ENCODE peak calls at places on chromosomes 6 and 20, in six cellular contexts. S is heart right ventricle; X is mammary epithelial cell; V is CD8-positive, alpha-beta T cell; R is Peyer's patch; Y is HL-60. K is an unnamed sample. For H3K27me3, the result is how much of the 10 kb centered on the place peaks cover.

GRCh38 chr6:120736740-120737139 is 597.5 kb downstream of the TBC1D32 start:
- DNase-seq in S (no peak), X (peak), V (no peak), R (no peak), Y (no peak), K (no peak)

GRCh38 chr6:32109114-32109764 is at the start of gene TNXB:
- DNase-seq in S (peak), X (no peak), V (no peak), R (no peak), Y (no peak), K (no peak)

GRCh38 chr6:11762782-11763459 is 15.7 kb downstream of the ADTRP start:
- DNase-seq in S (no peak), X (no peak), V (no peak), R (no peak), Y (no peak), K (no peak)

GRCh38 chr20:25865715-25866656 is 169.3 kb upstream of the ZNF337 start:
- DNase-seq in S (peak), X (peak), V (no peak), R (peak), Y (peak), K (peak)

GRCh38 chr6:30227763-30228487 is 14.7 kb upstream of the TRIM26 start:
- DNase-seq in S (no peak), X (no peak), V (no peak), R (no peak), Y (no peak), K (no peak)

GRCh38 chr6:127516676-127517273 is 2.4 kb downstream of the MTCL3 start:
- DNase-seq in S (peak), X (peak), V (no peak), R (no peak), Y (peak), K (no peak)

GRCh38 chr6:118674772-118675171 is 23.4 kb upstream of the CEP85L start:
- DNase-seq in S (no peak), X (no peak), V (no peak), R (no peak), Y (no peak), K (no peak)

GRCh38 chr6:37460805-37461204 is 27.8 kb downstream of the CMTR1 start:
- DNase-seq in S (no peak), X (no peak), V (no peak), R (no peak), Y (no peak), K (no peak)

GRCh38 chr20:22815584-22815983 is 219.5 kb upstream of the SSTR4 start:
- DNase-seq in S (no peak), X (no peak), V (no peak), R (no peak), Y (no peak), K (no peak)

GRCh38 chr6:119865466-119866350 is 516.1 kb upstream of the MAN1A1 start:
- DNase-seq in S (no peak), X (peak), V (no peak), R (no peak), Y (no peak), K (no peak)

GRCh38 chr20:7362601-7363000 is 577.7 kb downstream of the HAO1 start:
- DNase-seq in S (no peak), X (no peak), V (no peak), R (no peak), Y (no peak), K (no peak)

GRCh38 chr20:4898282-4898681 is 103.0 kb downstream of the SLC23A2 start:
- DNase-seq in S (no peak), X (peak), V (no peak), R (peak), Y (no peak), K (no peak)

GRCh38 chr20:20411841-20412240 is 43.9 kb downstream of the INSM1 start:
- DNase-seq in S (no peak), X (no peak), V (no peak), R (no peak), Y (no peak), K (no peak)

GRCh38 chr20:50788045-50788867 is 6.6 kb upstream of the BCAS4 start:
- DNase-seq in S (no peak), X (peak), V (no peak), R (no peak), Y (no peak), K (no peak)

GRCh38 chr20:36362261-36362660 is 56.1 kb downstream of the DLGAP4 start:
- DNase-seq in S (no peak), X (no peak), V (no peak), R (no peak), Y (no peak), K (no peak)

GRCh38 chr20:16100111-16100510 is 473.1 kb downstream of the KIF16B start:
- DNase-seq in S (no peak), X (no peak), V (no peak), R (no peak), Y (no peak), K (no peak)

GRCh38 chr20:15220009-15220656 is 882.7 kb upstream of the FLRT3 start:
- DNase-seq in S (no peak), X (peak), V (no peak), R (no peak), Y (no peak), K (no peak)

GRCh38 chr20:8454137-8454712 is 322.2 kb downstream of the PLCB1 start:
- DNase-seq in S (no peak), X (peak), V (no peak), R (no peak), Y (peak), K (no peak)

GRCh38 chr6:73688351-73688750 is 7.7 kb upstream of the CD109 start:
- DNase-seq in S (no peak), X (no peak), V (no peak), R (no peak), Y (no peak), K (no peak)

GRCh38 chr6:3500262-3501001 is 43.6 kb upstream of the SLC22A23 start:
- DNase-seq in S (no peak), X (peak), V (no peak), R (no peak), Y (no peak), K (no peak)

GRCh38 chr20:44540834-44541233 is 19.0 kb upstream of the SERINC3 start:
- DNase-seq in S (no peak), X (peak), V (no peak), R (no peak), Y (no peak), K (no peak)

GRCh38 chr6:136826216-136826615 is 3.8 kb downstream of the PEX7 start:
- DNase-seq in S (no peak), X (no peak), V (no peak), R (no peak), Y (no peak), K (no peak)

GRCh38 chr6:154161689-154162088 is 122.6 kb downstream of the OPRM1 start:
- DNase-seq in S (no peak), X (no peak), V (no peak), R (no peak), Y (no peak), K (no peak)

GRCh38 chr20:35111141-35111888 is 18.7 kb upstream of the TRPC4AP start:
- DNase-seq in S (no peak), X (peak), V (no peak), R (no peak), Y (no peak), K (no peak)

GRCh38 chr6:111602481-111603404 is 2.9 kb downstream of the TRAF3IP2 start:
- DNase-seq in S (peak), X (no peak), V (no peak), R (no peak), Y (no peak), K (no peak)

GRCh38 chr6:45663181-45664180 is 285.7 kb upstream of the SUPT3H start:
- DNase-seq in S (no peak), X (no peak), V (no peak), R (peak), Y (peak), K (no peak)

GRCh38 chr20:36951977-36952738 is 650 bp upstream of the SAMHD1 start:
- DNase-seq in S (no peak), X (no peak), V (no peak), R (no peak), Y (no peak), K (no peak)

GRCh38 chr6:154605207-154605877 is 94.9 kb upstream of the CNKSR3 start:
- DNase-seq in S (no peak), X (peak), V (no peak), R (no peak), Y (no peak), K (no peak)

GRCh38 chr6:3321875-3322274 is 63.1 kb downstream of the PSMG4 start:
- DNase-seq in S (no peak), X (no peak), V (no peak), R (no peak), Y (no peak), K (peak)

DNA sequence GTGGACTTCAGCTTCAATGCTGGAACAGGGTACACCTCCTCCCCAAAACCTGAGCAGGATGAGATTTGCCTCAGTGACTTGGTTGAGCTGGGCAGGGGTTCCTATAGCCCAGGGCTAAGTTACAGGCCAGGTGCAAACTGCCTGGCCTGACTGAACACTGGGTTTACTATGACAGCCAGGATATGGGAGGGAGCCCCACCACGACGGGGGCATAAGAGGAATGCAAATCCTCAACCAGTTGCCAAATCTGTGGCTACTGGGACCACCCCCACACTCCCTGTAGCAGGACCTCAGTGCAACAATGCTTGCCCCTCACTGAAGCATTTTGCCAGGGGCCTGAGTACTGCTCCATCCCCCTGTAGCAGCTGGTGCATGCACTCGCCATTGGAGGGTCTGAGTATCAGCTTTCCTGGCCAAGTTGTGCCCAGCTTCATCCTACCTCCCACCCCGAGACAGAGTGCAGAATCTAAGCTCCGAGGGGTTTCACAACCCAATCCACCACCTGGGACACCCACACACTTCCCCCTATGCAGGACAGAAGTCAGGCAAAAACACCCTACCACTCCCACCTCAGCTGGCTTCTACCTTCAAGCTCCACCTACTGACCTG is 27.6 kb downstream of the TREML4 start:
- DNase-seq in S (no peak), X (no peak), V (no peak), R (no peak), Y (no peak), K (no peak)
- H3K4me3 ChIP-seq in S (no peak), X (no peak), V (no peak), R (no peak), Y (no peak), K (no peak)

DNA sequence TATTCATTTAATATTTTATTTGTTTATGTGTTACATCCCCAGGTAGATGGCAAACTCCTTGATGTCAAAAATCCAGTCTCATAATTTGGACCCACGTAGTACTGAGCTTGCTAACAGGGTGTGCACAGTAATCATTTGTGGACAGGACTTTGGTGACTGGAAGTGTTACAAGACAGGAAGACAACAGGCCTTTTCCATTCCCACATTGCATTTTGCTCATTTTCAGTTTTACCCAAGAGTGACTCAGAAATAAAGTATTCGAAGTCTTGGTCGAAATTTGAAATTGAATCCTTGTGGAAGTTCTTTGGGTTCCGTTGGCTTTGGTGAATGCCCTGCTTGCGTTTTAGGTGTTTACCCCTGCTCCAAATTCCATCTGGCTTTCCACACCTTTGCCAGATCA is 63.0 kb upstream of the THBS2 start:
- DNase-seq in S (no peak), X (no peak), V (no peak), R (no peak), Y (no peak), K (no peak)
- H3K27me3 ChIP-seq in S (under half), X (under half), V (under half), R (under half), Y (under half), K (under half)

GRCh38 chr6:10659697-10660348 is 34.6 kb downstream of the C6orf52 start:
- DNase-seq in S (no peak), X (no peak), V (no peak), R (peak), Y (no peak), K (no peak)
- H3K4me3 ChIP-seq in S (peak), X (no peak), V (no peak), R (peak), Y (no peak), K (peak)

GRCh38 chr6:91291071-91291470 is 704.2 kb upstream of the MAP3K7 start:
- DNase-seq in S (no peak), X (no peak), V (no peak), R (no peak), Y (no peak), K (no peak)

DNA sequence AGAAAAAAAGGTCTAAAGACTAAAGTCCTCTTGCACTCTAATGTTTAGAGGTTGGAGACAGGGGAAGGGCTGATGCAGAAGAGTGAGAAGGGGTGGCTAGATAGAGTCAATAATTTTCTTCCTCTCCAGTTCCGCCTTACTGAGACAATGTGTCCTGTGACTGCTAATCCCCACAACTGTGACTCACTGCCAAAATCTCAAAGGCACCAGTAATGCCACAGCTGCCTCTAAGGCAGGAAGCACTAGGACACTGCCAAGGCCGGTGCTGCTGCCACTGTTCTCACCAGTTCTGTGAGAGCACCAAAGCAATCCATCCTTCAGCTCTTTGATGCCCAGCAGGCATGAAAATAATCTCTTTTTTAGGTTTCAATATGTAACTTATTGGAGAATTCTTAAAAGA is 701.9 kb upstream of the MAP3K7 start:
- DNase-seq in S (no peak), X (no peak), V (no peak), R (no peak), Y (no peak), K (no peak)
- H3K27me3 ChIP-seq in S (under half), X (under half), V (under half), R (under half), Y (under half), K (under half)

GRCh38 chr6:33290459-33290858 is 1.1 kb downstream of the PFDN6 start:
- DNase-seq in S (no peak), X (no peak), V (no peak), R (no peak), Y (no peak), K (no peak)
- H3K4me3 ChIP-seq in S (peak), X (peak), V (no peak), R (peak), Y (peak), K (peak)

GRCh38 chr6:157396026-157396425 is 15.0 kb downstream of the ZDHHC14 start:
- DNase-seq in S (no peak), X (no peak), V (no peak), R (no peak), Y (no peak), K (no peak)
- H3K27me3 ChIP-seq in S (under half), X (under half), V (under half), R (under half), Y (under half), K (under half)

DNA sequence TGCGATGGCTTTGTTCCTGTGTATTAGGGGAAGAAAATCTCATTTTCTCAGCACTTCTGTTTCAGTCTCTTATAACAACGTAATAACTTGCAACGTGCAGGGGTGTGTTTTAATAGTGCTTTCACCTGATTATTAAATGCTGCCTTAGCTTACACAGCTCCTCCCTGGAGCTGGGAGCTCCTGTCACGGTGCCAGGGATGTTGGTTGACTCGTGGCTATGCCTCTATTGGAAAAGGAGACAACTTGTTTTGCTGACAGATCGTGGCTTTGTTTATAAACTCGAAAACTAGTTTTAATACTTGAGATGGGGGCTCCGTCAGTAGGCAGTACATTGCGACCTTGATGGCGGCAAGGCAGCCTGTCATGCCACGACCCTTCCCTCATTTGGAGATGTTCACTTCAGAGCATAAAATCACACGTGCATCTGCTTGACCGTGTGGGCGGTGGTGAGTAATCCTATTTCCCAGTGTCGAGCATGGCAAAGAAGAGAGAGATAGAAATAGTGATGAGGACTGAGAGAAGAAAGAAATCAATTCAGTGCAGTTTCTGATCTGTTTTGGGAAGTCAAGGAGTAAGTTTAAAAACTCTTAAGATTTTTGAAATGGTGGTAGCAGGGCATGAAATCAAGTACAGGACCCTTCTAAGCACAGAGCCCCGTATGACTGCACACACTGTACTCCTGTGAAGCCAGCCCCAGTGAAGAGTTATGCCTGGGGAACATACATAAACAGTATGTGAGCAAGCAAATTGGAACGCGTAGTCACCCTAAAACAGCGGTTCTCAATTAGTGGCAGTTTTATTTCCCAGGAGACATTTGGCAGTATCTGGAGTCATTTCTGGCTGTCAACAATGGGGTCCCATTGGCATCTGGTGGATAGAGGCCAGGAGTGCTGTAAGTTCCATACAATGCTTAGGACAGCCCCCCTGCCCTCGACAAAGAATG is 147.2 kb downstream of the DOK5 start:
- DNase-seq in S (no peak), X (no peak), V (no peak), R (no peak), Y (no peak), K (no peak)
- H3K4me3 ChIP-seq in S (no peak), X (no peak), V (no peak), R (no peak), Y (no peak), K (no peak)

GRCh38 chr6:169624785-169625184 is 77.0 kb downstream of the WDR27 start:
- DNase-seq in S (no peak), X (no peak), V (no peak), R (no peak), Y (no peak), K (no peak)

GRCh38 chr6:169627736-169628423 is 73.9 kb downstream of the WDR27 start:
- DNase-seq in S (no peak), X (no peak), V (no peak), R (no peak), Y (no peak), K (no peak)

GRCh38 chr6:169623975-169624374 is 77.9 kb downstream of the WDR27 start:
- DNase-seq in S (no peak), X (no peak), V (no peak), R (no peak), Y (no peak), K (no peak)

GRCh38 chr6:169625376-169625775 is 76.5 kb downstream of the WDR27 start:
- DNase-seq in S (no peak), X (no peak), V (no peak), R (no peak), Y (no peak), K (no peak)

GRCh38 chr6:169626169-169626833 is 75.5 kb downstream of the WDR27 start:
- DNase-seq in S (no peak), X (no peak), V (no peak), R (no peak), Y (no peak), K (no peak)
- H3K27me3 ChIP-seq in S (under half), X (under half), V (under half), R (under half), Y (under half), K (under half)

GRCh38 chr20:62651285-62652021 is 9.2 kb downstream of the SLCO4A1 start:
- DNase-seq in S (peak), X (no peak), V (peak), R (peak), Y (peak), K (peak)
- H3K4me3 ChIP-seq in S (no peak), X (no peak), V (peak), R (peak), Y (peak), K (no peak)

GRCh38 chr6:53930330-53930729 is 135.5 kb downstream of the LRRC1 start:
- DNase-seq in S (no peak), X (no peak), V (no peak), R (no peak), Y (no peak), K (no peak)

GRCh38 chr6:53929340-53930120 is 134.7 kb downstream of the LRRC1 start:
- DNase-seq in S (no peak), X (no peak), V (no peak), R (no peak), Y (no peak), K (no peak)

GRCh38 chr6:53932502-53932901 is 137.7 kb downstream of the LRRC1 start:
- DNase-seq in S (no peak), X (no peak), V (no peak), R (no peak), Y (no peak), K (no peak)

GRCh38 chr6:53928641-53929339 is 134.0 kb downstream of the LRRC1 start:
- DNase-seq in S (no peak), X (peak), V (no peak), R (no peak), Y (no peak), K (no peak)

DNA sequence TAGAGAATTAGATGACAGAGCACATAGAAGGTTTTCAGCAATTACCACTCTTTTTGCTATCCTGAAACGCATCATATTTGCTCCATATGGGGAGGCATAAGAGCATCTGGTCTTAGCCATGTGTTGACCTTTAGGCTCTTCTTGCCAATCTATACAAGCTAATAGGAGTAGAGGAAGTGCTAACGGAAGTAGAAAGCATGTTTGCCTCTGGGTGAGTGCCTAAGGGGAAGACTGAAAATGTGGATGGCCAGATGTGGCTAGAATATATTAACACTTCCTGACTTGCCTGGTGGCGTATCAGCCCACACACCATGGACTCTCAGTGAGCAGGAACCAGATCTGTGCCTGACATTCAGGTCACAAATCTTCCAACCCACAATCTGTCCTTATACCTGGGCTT is 136.3 kb downstream of the LRRC1 start:
- DNase-seq in S (no peak), X (no peak), V (no peak), R (no peak), Y (no peak), K (no peak)
- H3K27me3 ChIP-seq in S (under half), X (under half), V (under half), R (under half), Y (under half), K (under half)

K was measured in pancreas.